ENCODE peak calls at places on chromosomes 7 and 10, in eight cellular contexts. W, K, L, F, Q, H, Z and I are unnamed samples.

GRCh38 chr10:96374004-96374403 is 15.2 kb upstream of the OPALIN start:
- DNase-seq in W (no peak), K (no peak), L (no peak), F (no peak), Q (no peak), H (no peak), Z (no peak), I (no peak)

GRCh38 chr7:41256186-41256945 is 446.5 kb downstream of the INHBA start:
- DNase-seq in W (no peak), K (no peak), L (no peak), F (peak), Q (no peak), H (no peak), Z (no peak), I (no peak)

GRCh38 chr7:11552676-11553075 is 279.3 kb downstream of the THSD7A start:
- DNase-seq in W (no peak), K (no peak), L (no peak), F (no peak), Q (no peak), H (no peak), Z (no peak), I (no peak)

GRCh38 chr7:104550362-104550761 is 222.0 kb downstream of the LHFPL3 start:
- DNase-seq in W (no peak), K (no peak), L (no peak), F (no peak), Q (no peak), H (no peak), Z (no peak), I (no peak)

GRCh38 chr7:107327986-107328569 is 141.8 kb upstream of the GPR22 start:
- DNase-seq in W (no peak), K (no peak), L (no peak), F (peak), Q (no peak), H (no peak), Z (no peak), I (peak)

GRCh38 chr7:131110294-131111080 is 217.2 kb upstream of the MKLN1 start:
- DNase-seq in W (peak), K (no peak), L (no peak), F (peak), Q (peak), H (no peak), Z (no peak), I (no peak)

GRCh38 chr10:97685395-97685958 is 1.6 kb downstream of the AVPI1 start:
- DNase-seq in W (peak), K (no peak), L (no peak), F (no peak), Q (no peak), H (peak), Z (no peak), I (no peak)

GRCh38 chr10:70958396-70958795 is 70.0 kb upstream of the PCBD1 start:
- DNase-seq in W (no peak), K (no peak), L (no peak), F (peak), Q (no peak), H (no peak), Z (no peak), I (peak)

GRCh38 chr7:130009848-130010688 is 41.1 kb downstream of the ZC3HC1 start:
- DNase-seq in W (no peak), K (no peak), L (no peak), F (peak), Q (no peak), H (peak), Z (no peak), I (peak)

GRCh38 chr7:130278892-130279690 is 12.4 kb downstream of the CPA2 start:
- DNase-seq in W (no peak), K (no peak), L (no peak), F (peak), Q (no peak), H (no peak), Z (peak), I (no peak)

GRCh38 chr7:6453737-6454136 is 6.0 kb upstream of the DAGLB start:
- DNase-seq in W (no peak), K (no peak), L (no peak), F (peak), Q (no peak), H (no peak), Z (no peak), I (peak)

GRCh38 chr7:113159746-113160339 is 41.5 kb upstream of the SMIM30 start:
- DNase-seq in W (peak), K (no peak), L (peak), F (peak), Q (no peak), H (no peak), Z (peak), I (peak)

GRCh38 chr10:67571503-67571902 is 124.5 kb downstream of the CTNNA3 start:
- DNase-seq in W (no peak), K (no peak), L (no peak), F (no peak), Q (no peak), H (no peak), Z (no peak), I (no peak)

GRCh38 chr10:71185209-71185608 is 27.2 kb upstream of the UNC5B start:
- DNase-seq in W (no peak), K (no peak), L (no peak), F (no peak), Q (no peak), H (no peak), Z (no peak), I (no peak)

GRCh38 chr7:2825595-2826227 is 18.4 kb downstream of the GNA12 start:
- DNase-seq in W (peak), K (no peak), L (no peak), F (no peak), Q (no peak), H (no peak), Z (no peak), I (no peak)

GRCh38 chr7:39589323-39590111 is 23.3 kb downstream of the YAE1 start:
- DNase-seq in W (peak), K (peak), L (no peak), F (peak), Q (no peak), H (no peak), Z (peak), I (peak)

GRCh38 chr7:91263359-91264082 is 712 bp upstream of the FZD1 start:
- DNase-seq in W (peak), K (no peak), L (peak), F (no peak), Q (peak), H (no peak), Z (no peak), I (no peak)
- TF ChIP-seq CTCF in W (no peak), K (no peak), L (no peak), F (no peak), Q (no peak), H (no peak), Z (no peak), I (no peak)

DNA sequence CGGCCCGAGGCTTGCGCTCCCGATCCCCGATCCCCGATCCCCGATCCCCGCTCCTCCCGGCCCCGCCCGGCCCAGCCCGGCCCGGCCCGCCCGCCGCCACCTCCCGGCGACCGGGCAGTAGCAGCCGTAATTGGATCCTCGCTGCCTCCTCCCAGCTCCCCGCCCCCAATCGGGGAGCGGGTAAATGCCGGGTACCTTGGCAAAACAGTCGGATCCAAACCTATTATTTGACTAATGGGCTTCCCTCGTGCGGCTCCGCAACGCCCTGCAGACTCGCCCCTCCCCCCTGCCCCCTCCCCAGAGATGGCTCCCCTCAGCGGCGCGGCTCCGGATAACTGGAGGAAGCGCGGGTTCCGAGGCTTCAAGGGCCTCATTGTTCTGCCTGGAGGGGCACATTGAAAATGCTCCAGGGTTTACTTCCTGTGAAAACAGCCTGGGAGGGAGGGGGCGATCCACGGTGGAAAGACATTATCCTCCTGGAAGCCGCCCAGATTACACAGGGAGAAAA is 94.8 kb upstream of the ZMIZ1 start:
- DNase-seq in W (peak), K (peak), L (peak), F (peak), Q (no peak), H (no peak), Z (peak), I (no peak)
- TF ChIP-seq CTCF in W (no peak), K (no peak), L (no peak), F (no peak), Q (peak), H (no peak), Z (no peak), I (no peak)

GRCh38 chr10:99621454-99622246 is 1.4 kb upstream of the SLC25A28 start:
- DNase-seq in W (no peak), K (no peak), L (peak), F (no peak), Q (no peak), H (no peak), Z (no peak), I (no peak)

GRCh38 chr10:99619851-99620712 is at the start of gene SLC25A28:
- DNase-seq in W (peak), K (peak), L (peak), F (peak), Q (peak), H (peak), Z (peak), I (peak)

GRCh38 chr10:99619090-99619800 is 994 bp downstream of the SLC25A28 start:
- DNase-seq in W (peak), K (no peak), L (no peak), F (peak), Q (no peak), H (no peak), Z (no peak), I (no peak)

GRCh38 chr10:99623919-99624318 is 3.7 kb upstream of the SLC25A28 start:
- DNase-seq in W (no peak), K (no peak), L (no peak), F (no peak), Q (no peak), H (no peak), Z (no peak), I (no peak)

DNA sequence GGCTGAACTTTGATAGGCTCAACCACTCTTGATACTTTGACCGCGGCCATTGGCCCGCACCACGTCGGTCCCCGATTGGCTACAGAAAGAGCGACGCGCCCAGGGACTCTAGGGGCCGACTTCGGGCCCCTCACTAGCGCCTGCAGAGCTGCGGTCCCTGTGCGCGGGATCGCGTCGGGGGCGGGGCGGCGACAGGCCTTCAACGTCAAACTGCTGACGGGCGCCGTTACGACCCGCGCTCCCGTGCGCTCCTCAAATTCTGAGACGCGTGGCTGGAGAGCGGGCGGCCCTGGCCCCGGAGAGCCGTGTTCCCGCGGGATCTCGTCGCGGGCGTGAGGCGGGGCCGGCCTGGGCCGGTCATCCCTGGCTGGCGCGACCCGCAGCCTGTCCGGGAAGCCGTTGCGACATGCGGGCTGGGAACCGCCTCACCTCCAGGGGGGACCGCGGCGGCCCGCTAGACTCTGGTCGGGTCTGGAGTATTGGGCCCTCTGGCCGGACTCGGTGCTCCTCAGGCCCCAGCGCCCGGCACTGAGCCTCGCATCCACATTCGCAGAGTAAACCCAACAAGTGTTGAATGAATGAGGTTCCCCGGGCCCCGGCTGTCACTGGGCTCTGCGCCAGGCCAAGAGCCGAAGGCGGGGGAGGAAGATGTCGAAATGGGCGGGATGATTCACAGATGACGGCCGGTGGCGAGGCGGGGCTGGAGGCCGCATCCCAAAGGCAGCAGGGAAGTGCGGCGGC is 644 bp upstream of the SLC25A28 start:
- DNase-seq in W (peak), K (peak), L (peak), F (peak), Q (peak), H (peak), Z (peak), I (peak)
- TF ChIP-seq CTCF in W (no peak), K (no peak), L (no peak), F (no peak), Q (peak), H (no peak), Z (no peak), I (no peak)

GRCh38 chr10:102904337-102904736 is 13.8 kb upstream of the CNNM2 start:
- DNase-seq in W (no peak), K (no peak), L (no peak), F (no peak), Q (no peak), H (no peak), Z (no peak), I (no peak)

GRCh38 chr10:102906507-102906906 is 11.6 kb upstream of the CNNM2 start:
- DNase-seq in W (no peak), K (no peak), L (no peak), F (no peak), Q (no peak), H (no peak), Z (no peak), I (no peak)
- TF ChIP-seq CTCF in W (no peak), K (no peak), L (no peak), F (no peak), Q (no peak), H (no peak), Z (no peak), I (no peak)